ENCODE peak calls at places on chromosomes 7 and 10, in four cellular contexts. One of them, this sample, is unnamed.

GRCh38 chr10:8174762-8175161 is 120.3 kb downstream of the GATA3 start:
- DNase-seq in activated naive CD4-positive, alpha-beta T cell: no peak
- DNase-seq in GM12865: no peak
- DNase-seq in DMS 273 treated with DMSO at 0.1 percent for 48 hours: no peak
- DNase-seq in this sample: peak; percentile 0

GRCh38 chr7:73770002-73770859 is at the start of gene CLDN3:
- DNase-seq in DMS 273 treated with DMSO at 0.1 percent for 48 hours: no peak
- DNase-seq in activated naive CD4-positive, alpha-beta T cell: no peak
- DNase-seq in GM12865: no peak
- DNase-seq in this sample: peak; percentile 96

GRCh38 chr7:83355143-83355542 is 192.5 kb upstream of the PCLO start:
- DNase-seq in activated naive CD4-positive, alpha-beta T cell: no peak
- DNase-seq in GM12865: no peak
- DNase-seq in DMS 273 treated with DMSO at 0.1 percent for 48 hours: no peak
- DNase-seq in this sample: no peak

GRCh38 chr7:15853832-15854470 is 167.5 kb upstream of the MEOX2 start:
- DNase-seq in activated naive CD4-positive, alpha-beta T cell: no peak
- DNase-seq in GM12865: no peak
- DNase-seq in DMS 273 treated with DMSO at 0.1 percent for 48 hours: no peak
- DNase-seq in this sample: no peak

GRCh38 chr10:114708717-114709352 is 50.8 kb upstream of the ABLIM1 start:
- DNase-seq in GM12865: no peak
- DNase-seq in activated naive CD4-positive, alpha-beta T cell: no peak
- DNase-seq in DMS 273 treated with DMSO at 0.1 percent for 48 hours: no peak
- DNase-seq in this sample: no peak

GRCh38 chr10:132199268-132199853 is 12.6 kb downstream of the DPYSL4 start:
- DNase-seq in DMS 273 treated with DMSO at 0.1 percent for 48 hours: no peak
- DNase-seq in GM12865: no peak
- DNase-seq in activated naive CD4-positive, alpha-beta T cell: no peak
- DNase-seq in this sample: no peak

GRCh38 chr7:134823400-134823799 is 44.0 kb downstream of the CALD1 start:
- DNase-seq in activated naive CD4-positive, alpha-beta T cell: no peak
- DNase-seq in GM12865: no peak
- DNase-seq in DMS 273 treated with DMSO at 0.1 percent for 48 hours: no peak
- DNase-seq in this sample: no peak

GRCh38 chr7:75534727-75535307 is 42.7 kb downstream of the SPDYE5 start:
- DNase-seq in activated naive CD4-positive, alpha-beta T cell: no peak
- DNase-seq in GM12865: peak; percentile 73
- DNase-seq in DMS 273 treated with DMSO at 0.1 percent for 48 hours: no peak
- DNase-seq in this sample: no peak

GRCh38 chr7:78427209-78427608 is 628.6 kb downstream of the PHTF2 start:
- DNase-seq in DMS 273 treated with DMSO at 0.1 percent for 48 hours: no peak
- DNase-seq in GM12865: peak; percentile 2
- DNase-seq in activated naive CD4-positive, alpha-beta T cell: no peak
- DNase-seq in this sample: no peak

GRCh38 chr10:35398355-35398754 is 62.0 kb downstream of the CCNY start:
- DNase-seq in activated naive CD4-positive, alpha-beta T cell: no peak
- DNase-seq in GM12865: no peak
- DNase-seq in DMS 273 treated with DMSO at 0.1 percent for 48 hours: peak; percentile 47
- DNase-seq in this sample: no peak

GRCh38 chr7:2106920-2107319 is 125.8 kb downstream of the MAD1L1 start:
- DNase-seq in GM12865: no peak
- DNase-seq in activated naive CD4-positive, alpha-beta T cell: no peak
- DNase-seq in DMS 273 treated with DMSO at 0.1 percent for 48 hours: no peak
- DNase-seq in this sample: no peak

GRCh38 chr10:60934215-60935175 is 9.5 kb downstream of the RHOBTB1 start:
- DNase-seq in DMS 273 treated with DMSO at 0.1 percent for 48 hours: no peak
- DNase-seq in activated naive CD4-positive, alpha-beta T cell: no peak
- DNase-seq in GM12865: no peak
- DNase-seq in this sample: no peak

GRCh38 chr10:97422921-97423420 is 3.0 kb upstream of the PGAM1 start:
- DNase-seq in DMS 273 treated with DMSO at 0.1 percent for 48 hours: no peak
- DNase-seq in activated naive CD4-positive, alpha-beta T cell: no peak
- DNase-seq in GM12865: peak; percentile 63
- DNase-seq in this sample: no peak

GRCh38 chr10:68110027-68110426 is 739 bp downstream of the MYPN start:
- DNase-seq in DMS 273 treated with DMSO at 0.1 percent for 48 hours: no peak
- DNase-seq in GM12865: no peak
- DNase-seq in activated naive CD4-positive, alpha-beta T cell: no peak
- DNase-seq in this sample: no peak

GRCh38 chr10:4947039-4947634 is 16.1 kb upstream of the AKR1C1 start:
- DNase-seq in GM12865: no peak
- DNase-seq in activated naive CD4-positive, alpha-beta T cell: no peak
- DNase-seq in DMS 273 treated with DMSO at 0.1 percent for 48 hours: no peak
- DNase-seq in this sample: no peak